ENCODE peak calls at places on chromosome 7, in seven cellular contexts. Y is cardiac fibroblast, O is left lung, L is left ventricle myocardium inferior, D is heart right ventricle, K is astrocyte of the cerebellum, T is OCI-LY7. U is an unnamed sample.

GRCh38 chr7:30613366-30614325 is 19.0 kb downstream of the GARS1 start:
- DNase-seq in Y (peak), O (no peak), L (no peak), D (no peak), K (no peak), T (no peak), U (no peak)

GRCh38 chr7:116762951-116763350 is 91.0 kb downstream of the MET start:
- DNase-seq in Y (no peak), O (no peak), L (no peak), D (no peak), K (no peak), T (no peak), U (no peak)

GRCh38 chr7:36473454-36474282 is 84.0 kb downstream of the ANLN start:
- DNase-seq in Y (peak), O (no peak), L (peak), D (peak), K (no peak), T (peak), U (peak)

GRCh38 chr7:149126662-149127321 is 668 bp upstream of the ZNF425 start:
- DNase-seq in Y (peak), O (peak), L (peak), D (peak), K (no peak), T (peak), U (peak)

GRCh38 chr7:875051-875450 is 1.3 kb upstream of the GET4 start:
- DNase-seq in Y (no peak), O (no peak), L (no peak), D (no peak), K (no peak), T (peak), U (no peak)

GRCh38 chr7:12031638-12032037 is 179.5 kb upstream of the TMEM106B start:
- DNase-seq in Y (peak), O (no peak), L (no peak), D (no peak), K (peak), T (no peak), U (peak)

GRCh38 chr7:50771120-50772002 is 11.3 kb downstream of the GRB10 start:
- DNase-seq in Y (no peak), O (no peak), L (no peak), D (no peak), K (peak), T (no peak), U (no peak)

GRCh38 chr7:98354511-98355249 is 46.2 kb downstream of the BAIAP2L1 start:
- DNase-seq in Y (peak), O (peak), L (no peak), D (no peak), K (peak), T (no peak), U (peak)

GRCh38 chr7:140625908-140626868 is 14.4 kb downstream of the DENND2A start:
- DNase-seq in Y (peak), O (no peak), L (peak), D (peak), K (peak), T (no peak), U (peak)

GRCh38 chr7:33842141-33842540 is 63.2 kb upstream of the BMPER start:
- DNase-seq in Y (no peak), O (no peak), L (no peak), D (no peak), K (no peak), T (no peak), U (no peak)

GRCh38 chr7:130875901-130876300 is 141.9 kb upstream of the KLF14 start:
- DNase-seq in Y (no peak), O (no peak), L (no peak), D (no peak), K (no peak), T (no peak), U (no peak)

GRCh38 chr7:135337506-135337905 is 103.9 kb downstream of the STRA8 start:
- DNase-seq in Y (no peak), O (no peak), L (no peak), D (no peak), K (no peak), T (no peak), U (no peak)

GRCh38 chr7:51013861-51014511 is 231.3 kb upstream of the GRB10 start:
- DNase-seq in Y (no peak), O (no peak), L (no peak), D (no peak), K (no peak), T (no peak), U (no peak)

GRCh38 chr7:69597278-69598076 is 798 bp upstream of the AUTS2 start:
- DNase-seq in Y (no peak), O (peak), L (peak), D (peak), K (no peak), T (peak), U (no peak)
- TF ChIP-seq CTCF in Y (no peak), O (no peak), L (no peak), D (no peak), K (no peak), T (no peak), U (no peak)

GRCh38 chr7:143355450-143356385 is 6.8 kb downstream of the FAM131B start:
- DNase-seq in Y (no peak), O (no peak), L (no peak), D (no peak), K (no peak), T (peak), U (no peak)
- TF ChIP-seq CTCF in Y (no peak), O (no peak), L (no peak), D (no peak), K (no peak), T (peak), U (peak)

DNA sequence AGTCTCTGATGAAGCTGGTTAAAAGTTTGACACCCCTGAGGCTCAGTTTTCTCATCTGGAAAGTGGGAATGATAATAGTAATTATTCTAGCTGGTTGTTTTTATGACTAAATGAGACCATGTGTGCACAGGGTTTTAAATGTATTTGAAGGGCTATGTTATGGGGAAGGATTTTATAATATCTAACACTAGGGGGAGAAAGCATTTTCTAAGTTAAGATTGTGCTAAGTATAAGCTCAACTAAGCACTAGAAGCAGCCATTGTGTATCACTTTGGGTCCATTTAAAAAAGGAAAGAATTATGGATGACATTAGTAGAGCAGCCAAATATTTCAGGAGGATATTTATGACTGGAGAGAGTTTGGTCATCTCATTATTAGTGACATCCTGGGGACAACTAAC is 49.5 kb upstream of the CREB5 start:
- DNase-seq in Y (peak), O (no peak), L (no peak), D (no peak), K (no peak), T (no peak), U (no peak)
- TF ChIP-seq CTCF in Y (peak), O (no peak), L (no peak), D (no peak), K (no peak), T (peak), U (no peak)

DNA sequence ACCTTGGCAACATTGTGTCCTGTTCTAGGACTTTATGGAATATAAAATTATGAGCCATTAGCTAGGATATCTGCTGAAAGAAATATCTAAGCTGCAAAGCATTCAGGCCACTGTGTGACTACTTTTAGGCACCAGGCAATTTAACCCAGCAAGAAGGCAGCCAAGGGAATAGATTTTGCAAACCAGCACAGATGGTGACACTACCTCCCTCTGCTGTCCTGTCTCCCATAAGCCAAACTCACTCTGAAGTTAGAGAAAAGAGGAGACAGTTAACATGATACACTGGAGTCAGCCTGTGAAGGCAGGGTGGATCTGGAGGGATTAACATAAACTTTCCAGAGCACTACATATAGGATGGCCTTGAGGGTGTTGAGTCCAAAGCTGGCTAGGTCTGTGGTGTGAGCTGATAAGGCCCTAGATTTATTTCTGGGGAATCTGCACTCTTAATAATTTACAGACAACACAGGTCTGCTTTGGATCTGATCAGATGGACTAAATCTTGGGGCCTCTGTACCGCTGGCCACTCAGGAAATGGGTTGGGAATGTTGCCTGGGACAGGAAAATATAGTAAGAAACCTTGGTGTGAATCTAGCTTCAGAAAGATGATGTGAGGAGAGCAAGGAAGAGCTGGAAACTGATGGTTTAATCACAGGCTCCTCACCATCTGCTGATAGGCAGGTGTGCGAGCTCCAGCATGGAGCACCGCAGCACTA is 230.0 kb upstream of the PRSS1 start:
- DNase-seq in Y (no peak), O (no peak), L (no peak), D (no peak), K (no peak), T (no peak), U (no peak)
- TF ChIP-seq CTCF in Y (no peak), O (no peak), L (no peak), D (no peak), K (peak), T (peak), U (no peak)

GRCh38 chr7:88357794-88358533 is 51.3 kb upstream of the STEAP4 start:
- DNase-seq in Y (peak), O (no peak), L (no peak), D (no peak), K (no peak), T (peak), U (peak)

GRCh38 chr7:88354999-88355398 is 48.3 kb upstream of the STEAP4 start:
- DNase-seq in Y (no peak), O (no peak), L (no peak), D (no peak), K (no peak), T (no peak), U (no peak)

GRCh38 chr7:88358534-88358838 is 51.8 kb upstream of the STEAP4 start:
- DNase-seq in Y (no peak), O (no peak), L (no peak), D (no peak), K (no peak), T (no peak), U (no peak)

GRCh38 chr7:88358881-88359280 is 52.2 kb upstream of the STEAP4 start:
- DNase-seq in Y (no peak), O (no peak), L (no peak), D (no peak), K (no peak), T (no peak), U (no peak)

GRCh38 chr7:88357295-88357694 is 50.6 kb upstream of the STEAP4 start:
- DNase-seq in Y (peak), O (no peak), L (peak), D (peak), K (no peak), T (no peak), U (peak)
- TF ChIP-seq CTCF in Y (peak), O (peak), L (peak), D (no peak), K (no peak), T (no peak), U (peak)

GRCh38 chr7:3300651-3301471 is at the start of gene SDK1:
- DNase-seq in Y (peak), O (peak), L (peak), D (peak), K (peak), T (peak), U (peak)

GRCh38 chr7:3302681-3303320 is 1.7 kb downstream of the SDK1 start:
- DNase-seq in Y (no peak), O (no peak), L (no peak), D (no peak), K (no peak), T (no peak), U (no peak)

GRCh38 chr7:3301472-3301778 is 373 bp downstream of the SDK1 start:
- DNase-seq in Y (no peak), O (peak), L (no peak), D (no peak), K (no peak), T (no peak), U (no peak)

GRCh38 chr7:3300221-3300650 is 816 bp upstream of the SDK1 start:
- DNase-seq in Y (no peak), O (no peak), L (no peak), D (no peak), K (no peak), T (no peak), U (no peak)

GRCh38 chr7:3301831-3302618 is 973 bp downstream of the SDK1 start:
- DNase-seq in Y (peak), O (no peak), L (no peak), D (peak), K (peak), T (no peak), U (no peak)
- TF ChIP-seq CTCF in Y (peak), O (no peak), L (peak), D (no peak), K (peak), T (no peak), U (no peak)

GRCh38 chr7:154584352-154585252 is 418.3 kb downstream of the PAXIP1 start:
- DNase-seq in Y (no peak), O (no peak), L (no peak), D (no peak), K (no peak), T (no peak), U (no peak)
- TF ChIP-seq CTCF in Y (no peak), O (peak), L (no peak), D (peak), K (peak), T (peak), U (no peak)

DNA sequence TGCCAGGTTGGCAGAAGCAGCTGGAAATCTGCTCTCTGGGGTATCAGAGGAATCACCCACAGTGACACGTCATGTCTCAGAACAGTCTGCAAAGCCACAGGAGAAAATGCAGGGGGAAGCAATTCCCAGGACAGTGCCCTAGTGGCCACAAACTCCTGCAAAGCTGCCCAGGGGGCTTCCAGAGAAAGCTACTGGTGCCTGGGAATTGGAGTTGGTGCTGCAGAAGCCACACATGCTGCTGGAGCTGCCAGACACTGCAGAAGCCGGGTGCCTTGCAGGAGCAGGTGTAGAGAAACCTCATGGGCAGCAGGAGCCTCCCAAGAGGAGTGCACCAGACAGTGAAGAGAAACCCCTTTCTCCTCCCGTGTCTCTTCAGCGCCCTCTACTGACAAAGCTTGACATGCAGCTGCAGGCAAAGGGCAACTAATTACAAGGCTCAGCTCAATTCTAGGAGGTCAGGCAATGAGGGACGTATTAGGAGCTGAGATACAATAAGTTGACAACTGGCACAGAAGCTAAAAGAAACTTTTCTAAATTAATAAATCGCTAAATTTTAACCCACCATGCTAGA is 30.2 kb upstream of the NUB1 start:
- DNase-seq in Y (peak), O (no peak), L (no peak), D (no peak), K (no peak), T (peak), U (peak)
- TF ChIP-seq CTCF in Y (peak), O (peak), L (no peak), D (peak), K (peak), T (peak), U (no peak)

DNA sequence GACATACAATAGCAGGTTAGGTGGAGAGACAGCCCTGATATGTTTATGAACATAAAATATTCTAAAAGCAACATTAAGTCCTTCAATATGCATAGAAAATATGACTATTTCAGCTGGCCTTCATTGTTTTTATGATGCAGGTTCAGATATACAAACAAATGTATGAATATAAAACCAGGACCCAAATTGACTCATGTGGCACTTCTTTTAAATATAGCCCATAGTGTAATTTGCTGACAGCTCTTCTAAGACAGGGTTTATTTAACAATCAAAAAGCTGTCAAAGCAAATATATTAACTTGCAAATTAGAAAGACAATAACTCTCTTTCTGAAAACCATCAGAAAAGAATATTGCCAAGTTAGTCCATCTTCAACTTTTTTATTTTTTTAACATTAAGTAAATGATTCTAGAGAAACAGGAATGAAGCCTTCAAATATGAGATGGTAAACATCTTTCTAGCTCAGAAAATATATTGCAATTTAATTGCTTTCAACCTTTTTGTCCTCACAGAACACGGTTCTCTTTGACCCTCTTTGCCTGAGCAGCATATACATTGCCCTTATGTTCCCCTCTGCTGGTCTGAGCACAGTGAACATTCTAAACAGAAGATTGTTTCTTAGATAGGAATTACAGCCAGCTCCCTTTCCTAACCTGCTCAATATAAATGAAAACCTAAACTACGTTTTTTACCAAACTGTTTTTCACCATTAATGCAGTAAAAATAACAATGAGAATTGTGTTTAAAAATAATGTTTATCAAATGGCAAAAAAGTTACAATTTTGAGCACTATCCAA is 82.8 kb downstream of the CACNA2D1 start:
- DNase-seq in Y (no peak), O (no peak), L (no peak), D (no peak), K (no peak), T (no peak), U (no peak)
- TF ChIP-seq CTCF in Y (no peak), O (no peak), L (no peak), D (no peak), K (no peak), T (no peak), U (no peak)